ENCODE peak calls at places on chromosomes 11 and 22, in six cellular contexts. S is body of pancreas, U is glutamatergic neuron, G is pancreas, F is H1, W is BJ. O is an unnamed sample.

GRCh38 chr22:33923660-33924246 is 3.5 kb upstream of the LARGE1 start:
- DNase-seq in U (peak), G (no peak), F (peak), W (no peak), S (peak), O (peak)

GRCh38 chr11:78961186-78961782 is 386.6 kb upstream of the NARS2 start:
- DNase-seq in W (no peak), U (peak), F (peak), G (no peak), S (peak), O (peak)

GRCh38 chr11:120482149-120482548 is 29.4 kb upstream of the GRIK4 start:
- DNase-seq in U (no peak), G (no peak), W (no peak), F (no peak), S (no peak), O (no peak)

GRCh38 chr11:1939006-1939626 is 8.0 kb upstream of the MRPL23 start:
- DNase-seq in G (peak), S (no peak), F (peak), W (no peak), U (peak), O (peak)

GRCh38 chr11:111200010-111200534 is 45.5 kb upstream of the POU2AF2 start:
- DNase-seq in G (no peak), W (no peak), S (no peak), F (no peak), U (no peak), O (no peak)

GRCh38 chr11:111039982-111040381 is 205.5 kb upstream of the POU2AF2 start:
- DNase-seq in W (no peak), G (no peak), S (no peak), F (no peak), U (no peak), O (no peak)

GRCh38 chr22:16824718-16825687 is at the start of gene XKR3:
- DNase-seq in F (no peak), U (no peak), S (no peak), G (no peak), W (no peak), O (no peak)

GRCh38 chr11:23765862-23766261 is 731.0 kb upstream of the LUZP2 start:
- DNase-seq in S (no peak), G (no peak), W (no peak), F (no peak), U (no peak), O (no peak)

GRCh38 chr11:6943131-6943530 is 16.9 kb downstream of the ZNF215 start:
- DNase-seq in F (no peak), G (no peak), U (no peak), W (no peak), S (no peak), O (no peak)

GRCh38 chr11:74685905-74686304 is 45.3 kb downstream of the CHRDL2 start:
- DNase-seq in G (no peak), W (no peak), S (peak), U (no peak), F (no peak), O (no peak)

GRCh38 chr11:102727890-102728289 is 3.1 kb upstream of the MMP8 start:
- DNase-seq in G (no peak), S (no peak), W (no peak), F (no peak), U (no peak), O (no peak)

GRCh38 chr11:128290106-128290840 is 297.1 kb downstream of the ETS1 start:
- DNase-seq in G (peak), S (peak), U (peak), W (peak), F (peak), O (peak)

GRCh38 chr22:26805131-26805530 is 147.7 kb downstream of the MIAT start:
- DNase-seq in G (no peak), F (no peak), S (no peak), U (no peak), W (no peak), O (no peak)

GRCh38 chr11:287821-288327 is 1.1 kb upstream of the PGGHG start:
- DNase-seq in G (peak), W (no peak), S (no peak), U (no peak), F (peak), O (peak)

GRCh38 chr22:45889093-45889538 is 87.8 kb downstream of the WNT7B start:
- DNase-seq in S (no peak), W (no peak), U (peak), G (peak), F (no peak), O (no peak)

GRCh38 chr11:66531841-66532240 is 14.0 kb downstream of the ZDHHC24 start:
- DNase-seq in U (no peak), S (no peak), W (no peak), G (no peak), F (no peak), O (no peak)

GRCh38 chr11:59207988-59208432 is 4.7 kb downstream of the MPEG1 start:
- DNase-seq in W (peak), S (peak), G (no peak), F (no peak), U (peak), O (peak)

GRCh38 chr22:46738961-46739870 is 1.2 kb upstream of the CERK start:
- DNase-seq in G (no peak), W (no peak), U (peak), S (peak), F (peak), O (no peak)

GRCh38 chr22:40954095-40954494 is 2.9 kb downstream of the RBX1 start:
- DNase-seq in U (no peak), G (no peak), F (no peak), W (no peak), S (no peak), O (no peak)
- TF ChIP-seq CTCF in U (no peak), G (no peak), F (no peak), W (no peak), S (no peak), O (no peak)

GRCh38 chr11:114466742-114467141 is 27.5 kb downstream of the REXO2 start:
- DNase-seq in U (no peak), S (no peak), F (no peak), G (no peak), W (no peak), O (no peak)

GRCh38 chr11:114477946-114478537 is 38.8 kb downstream of the REXO2 start:
- DNase-seq in W (no peak), G (no peak), S (no peak), U (no peak), F (no peak), O (no peak)

GRCh38 chr11:114472661-114473060 is 33.4 kb downstream of the REXO2 start:
- DNase-seq in F (no peak), W (no peak), U (no peak), S (no peak), G (no peak), O (no peak)
- TF ChIP-seq CTCF in F (no peak), W (no peak), U (no peak), S (no peak), G (no peak), O (no peak)

GRCh38 chr11:104970756-104971155 is 2.4 kb upstream of the CASP4 start:
- DNase-seq in U (no peak), S (no peak), F (no peak), G (no peak), W (no peak), O (no peak)
- TF ChIP-seq CTCF in U (no peak), S (no peak), F (no peak), G (no peak), W (no peak), O (no peak)

GRCh38 chr22:43848366-43849171 is 13.7 kb downstream of the SULT4A1 start:
- DNase-seq in G (no peak), U (peak), S (peak), W (no peak), F (no peak), O (no peak)
- TF ChIP-seq CTCF in G (no peak), U (no peak), S (peak), W (peak), F (peak), O (no peak)

GRCh38 chr22:24486501-24486921 is 8.6 kb upstream of the UPB1 start:
- DNase-seq in S (no peak), F (no peak), G (no peak), W (peak), U (no peak), O (peak)

GRCh38 chr22:24485170-24485569 is 10.0 kb upstream of the UPB1 start:
- DNase-seq in F (no peak), W (no peak), S (no peak), G (no peak), U (no peak), O (no peak)

GRCh38 chr22:24483966-24484545 is 11.1 kb upstream of the UPB1 start:
- DNase-seq in W (no peak), S (no peak), G (no peak), U (no peak), F (no peak), O (no peak)

GRCh38 chr22:24482998-24483397 is 12.1 kb upstream of the UPB1 start:
- DNase-seq in S (no peak), F (no peak), U (no peak), W (no peak), G (no peak), O (no peak)

DNA sequence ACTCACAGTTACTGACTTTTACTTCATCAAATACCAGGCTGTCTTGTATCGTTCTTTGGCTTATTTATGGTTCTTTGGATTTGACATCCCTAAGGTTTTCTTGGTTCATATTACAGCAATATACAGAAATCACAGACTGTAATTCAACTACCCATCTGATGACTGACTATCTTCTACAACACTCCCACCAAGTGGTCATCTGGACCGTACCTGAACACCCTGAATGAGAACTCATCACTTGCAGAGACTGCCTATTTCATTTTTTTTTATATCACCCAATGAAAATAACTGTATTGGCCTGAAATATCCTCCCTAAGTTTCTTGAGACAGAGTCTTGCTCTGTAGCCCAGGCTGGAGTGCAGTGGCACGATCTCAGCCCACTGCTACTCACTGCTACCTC is 9.5 kb upstream of the UPB1 start:
- DNase-seq in G (no peak), F (no peak), S (no peak), W (no peak), U (no peak), O (peak)
- TF ChIP-seq CTCF in G (no peak), F (peak), S (no peak), W (no peak), U (no peak), O (no peak)

GRCh38 chr11:117366183-117366582 is 38.5 kb downstream of the CEP164 start:
- DNase-seq in S (no peak), F (no peak), W (no peak), G (no peak), U (no peak), O (no peak)
- TF ChIP-seq CTCF in S (no peak), F (peak), W (no peak), G (no peak), U (no peak), O (no peak)

GRCh38 chr11:36376888-36377758 is 81.0 kb downstream of the PRR5L start:
- DNase-seq in S (peak), U (peak), F (peak), W (no peak), G (peak), O (peak)
- TF ChIP-seq CTCF in S (peak), U (peak), F (peak), W (peak), G (peak), O (peak)